ENCODE peak calls at places on chromosomes 2 and 18, in ten cellular contexts. T, H, U, F, K, L, V, Z, M and W are unnamed samples.

GRCh38 chr2:74507926-74508520 is 528 bp upstream of the PCGF1 start:
- DNase-seq in L (peak; percentile 45), H (peak; percentile 82), Z (peak; percentile 29), K (peak; percentile 38), U (peak; percentile 41), T (no peak), V (no peak), M (peak; percentile 46), F (no peak), W (peak; percentile 66)

GRCh38 chr2:42367835-42368234 is 6.8 kb upstream of the COX7A2L start:
- DNase-seq in T (no peak), Z (no peak), H (no peak), K (peak; percentile 12), U (no peak), M (peak; percentile 19), L (no peak), F (no peak), V (no peak), W (no peak)

GRCh38 chr2:98569197-98569793 is 39.0 kb downstream of the COA5 start:
- DNase-seq in V (no peak), L (peak; percentile 88), H (peak; percentile 90), M (peak; percentile 10), Z (peak; percentile 26), K (no peak), T (peak; percentile 26), F (no peak), U (peak; percentile 55), W (peak; percentile 41)

GRCh38 chr2:168211664-168212163 is 35.7 kb downstream of the STK39 start:
- DNase-seq in M (no peak), V (no peak), F (no peak), T (no peak), H (no peak), U (no peak), L (no peak), Z (no peak), K (peak; percentile 21), W (no peak)

GRCh38 chr18:49723648-49724180 is 89.6 kb downstream of the ACAA2 start:
- DNase-seq in K (peak; percentile 51), L (no peak), U (peak; percentile 59), F (no peak), M (peak; percentile 75), Z (peak; percentile 93), H (peak; percentile 32), V (no peak), T (no peak), W (no peak)

GRCh38 chr18:44782617-44783016 is 101.9 kb downstream of the SETBP1 start:
- DNase-seq in H (no peak), M (no peak), U (no peak), K (no peak), L (no peak), F (no peak), Z (no peak), T (no peak), V (no peak), W (no peak)

GRCh38 chr2:128378231-128379020 is 59.8 kb upstream of the HS6ST1 start:
- DNase-seq in T (no peak), L (peak; percentile 7), M (no peak), U (no peak), K (no peak), V (peak; percentile 45), Z (no peak), F (peak; percentile 38), H (no peak), W (peak; percentile 14)

GRCh38 chr2:26903676-26904075 is 55.7 kb downstream of the DPYSL5 start:
- DNase-seq in V (no peak), Z (no peak), M (no peak), F (no peak), U (no peak), H (no peak), L (no peak), T (no peak), K (no peak), W (no peak)

GRCh38 chr18:13681701-13682100 is 44.7 kb downstream of the FAM210A start:
- DNase-seq in H (no peak), F (no peak), V (no peak), K (no peak), U (no peak), M (no peak), Z (no peak), T (no peak), L (no peak), W (no peak)

GRCh38 chr18:13684546-13684945 is 41.8 kb downstream of the FAM210A start:
- DNase-seq in F (no peak), T (no peak), H (no peak), U (no peak), V (no peak), M (no peak), K (no peak), Z (no peak), L (no peak), W (no peak)

GRCh38 chr18:13676499-13676898 is 49.9 kb downstream of the FAM210A start:
- DNase-seq in T (no peak), Z (no peak), H (no peak), V (no peak), U (no peak), K (no peak), F (no peak), M (no peak), L (no peak), W (no peak)

DNA sequence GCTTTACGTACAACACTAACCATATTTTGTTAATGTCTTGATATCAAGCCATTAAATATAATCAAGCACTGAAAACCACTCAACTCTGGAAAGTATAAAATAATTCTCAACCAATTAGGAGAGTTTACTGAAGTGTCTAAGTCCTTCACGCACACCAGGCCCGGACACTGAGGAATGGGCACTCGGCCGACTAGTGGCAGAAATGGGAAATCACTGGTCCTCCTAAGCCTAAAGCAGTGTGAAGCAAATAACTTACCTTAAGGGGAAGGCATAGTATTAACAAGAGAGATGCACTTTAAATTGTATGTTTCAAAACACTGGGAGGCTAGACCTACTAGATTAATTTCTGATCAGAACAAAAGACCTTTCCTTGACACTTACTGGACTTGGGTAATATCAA is 45.7 kb downstream of the FAM210A start:
- DNase-seq in V (no peak), M (peak; percentile 12), L (peak; percentile 54), K (no peak), F (no peak), U (no peak), Z (no peak), H (no peak), T (no peak), W (no peak)
- TF ChIP-seq CTCF in V (no peak), M (peak; percentile 31), L (peak; percentile 51), K (peak; percentile 28), F (peak; percentile 44), U (peak; percentile 14), Z (peak; percentile 28), H (peak; percentile 10), T (no peak), W (peak; percentile 60)

DNA sequence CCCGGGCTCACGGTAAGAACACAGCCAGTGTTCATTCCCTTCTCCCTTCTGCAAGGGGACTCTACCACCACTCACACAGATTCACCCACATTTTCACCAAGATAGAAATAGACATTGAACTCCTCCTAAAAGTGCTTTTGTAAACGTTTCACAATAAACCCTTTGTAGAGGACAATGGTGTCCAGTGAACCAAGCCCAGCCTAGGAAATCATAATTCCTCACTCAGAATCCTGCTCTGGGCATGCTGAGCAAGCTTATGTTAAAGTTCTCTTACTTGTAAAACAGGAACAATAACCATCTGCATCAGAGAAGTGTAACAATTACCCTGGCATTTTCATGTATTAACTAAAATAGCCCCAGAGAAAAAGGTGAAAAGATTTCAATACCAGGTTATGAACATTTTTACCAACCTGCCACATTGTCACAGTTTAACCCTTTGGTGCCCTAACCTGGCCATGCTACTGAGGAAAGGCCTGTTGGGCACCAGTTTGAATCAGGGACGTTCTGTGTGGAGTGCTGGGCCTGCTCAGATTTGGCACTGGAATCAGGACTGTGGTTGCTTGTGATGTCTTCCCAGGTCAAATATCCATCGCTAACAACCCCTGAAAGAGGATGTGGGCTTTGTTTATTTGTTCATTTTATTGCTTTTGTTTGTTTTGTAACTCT is 22.5 kb upstream of the NDUFV2 start:
- DNase-seq in U (no peak), F (no peak), H (no peak), M (no peak), Z (no peak), V (no peak), L (no peak), K (no peak), T (no peak), W (no peak)
- TF ChIP-seq CTCF in U (no peak), F (no peak), H (no peak), M (no peak), Z (no peak), V (no peak), L (no peak), K (no peak), T (no peak), W (no peak)

DNA sequence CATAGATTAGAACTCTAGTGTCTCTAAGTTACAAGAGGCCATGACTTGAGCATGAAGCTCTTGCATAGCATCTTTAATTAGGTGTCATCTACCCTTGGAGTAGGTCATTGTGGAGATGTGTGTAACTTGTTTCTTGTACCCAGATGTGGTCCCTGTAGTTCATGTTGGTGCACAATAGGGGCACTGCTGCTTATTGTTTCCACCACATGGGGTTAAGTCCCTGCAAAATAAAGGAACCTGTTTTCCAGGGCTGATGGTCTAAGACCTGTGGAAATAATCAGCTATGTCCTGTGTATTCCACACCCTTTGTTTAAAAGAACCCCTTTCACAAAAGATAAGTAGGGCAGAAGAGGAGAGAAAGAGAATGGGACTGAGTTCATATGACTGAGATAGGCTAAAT is 28.6 kb downstream of the ASXL3 start:
- DNase-seq in M (no peak), F (no peak), T (no peak), H (no peak), Z (no peak), L (no peak), K (no peak), U (no peak), V (no peak), W (no peak)
- TF ChIP-seq CTCF in M (no peak), F (no peak), T (no peak), H (no peak), Z (no peak), L (peak; percentile 17), K (no peak), U (no peak), V (no peak), W (no peak)

GRCh38 chr2:157747280-157747679 is 118.6 kb upstream of the ACVR1C start:
- DNase-seq in Z (no peak), V (no peak), F (no peak), K (no peak), U (no peak), L (no peak), M (no peak), H (no peak), T (no peak), W (no peak)

GRCh38 chr2:157747695-157748370 is 119.2 kb upstream of the ACVR1C start:
- DNase-seq in T (no peak), V (no peak), H (no peak), Z (peak; percentile 61), L (no peak), F (peak; percentile 78), U (no peak), M (peak; percentile 72), K (peak; percentile 89), W (no peak)

GRCh38 chr2:157748371-157749132 is 119.9 kb upstream of the ACVR1C start:
- DNase-seq in F (no peak), M (peak; percentile 26), V (no peak), U (no peak), T (no peak), Z (no peak), K (peak; percentile 24), L (no peak), H (no peak), W (no peak)

GRCh38 chr2:157749684-157750083 is 121.0 kb upstream of the ACVR1C start:
- DNase-seq in Z (no peak), V (no peak), H (peak; percentile 5), F (no peak), L (no peak), K (no peak), U (no peak), M (no peak), T (no peak), W (no peak)

GRCh38 chr2:157751462-157752058 is 122.9 kb upstream of the ACVR1C start:
- DNase-seq in U (no peak), Z (no peak), V (peak; percentile 83), L (peak; percentile 71), M (no peak), T (no peak), H (no peak), K (peak; percentile 57), F (peak; percentile 69), W (no peak)
- TF ChIP-seq CTCF in U (no peak), Z (no peak), V (no peak), L (peak; percentile 69), M (no peak), T (no peak), H (no peak), K (no peak), F (no peak), W (no peak)